ENCODE peak calls at places on chromosomes 2 and 18, in six cellular contexts. M is activated CD4-positive, alpha-beta T cell treated with anti-CD3 and anti-CD28 coated beads, Interleukin-2, amount 50 U/mL, for 48 hours; O is T-helper 9 cell; X is WTC11; L is activated CD4-positive, CD25-positive, alpha-beta regulatory T cell; P is neural progenitor cell. N is an unnamed sample.

GRCh38 chr2:10556271-10557140 is 108.4 kb upstream of the ODC1 start:
- DNase-seq in L (no peak), P (no peak), O (no peak), X (no peak), M (no peak), N (no peak)

GRCh38 chr2:215365184-215365658 is 53.4 kb downstream of the ATIC start:
- DNase-seq in P (no peak), X (no peak), L (no peak), M (no peak), O (no peak), N (no peak)

GRCh38 chr18:4603955-4604354 is 148.8 kb upstream of the DLGAP1 start:
- DNase-seq in P (peak), M (no peak), X (peak), L (no peak), O (no peak), N (no peak)

GRCh38 chr2:238939074-238939473 is 91.2 kb downstream of the TWIST2 start:
- DNase-seq in M (no peak), O (no peak), L (no peak), P (no peak), X (no peak), N (no peak)

GRCh38 chr2:149225446-149225845 is 104.9 kb upstream of the LYPD6 start:
- DNase-seq in M (no peak), O (no peak), L (no peak), X (no peak), P (no peak), N (no peak)

GRCh38 chr2:67451086-67451832 is 54.1 kb downstream of the ETAA1 start:
- DNase-seq in X (no peak), M (no peak), L (no peak), P (no peak), O (no peak), N (no peak)

GRCh38 chr2:54597153-54597827 is 126.2 kb upstream of the EML6 start:
- DNase-seq in L (no peak), P (no peak), M (no peak), X (no peak), O (no peak), N (no peak)

GRCh38 chr2:211860224-211860623 is 678.4 kb downstream of the ERBB4 start:
- DNase-seq in P (no peak), L (no peak), O (no peak), M (no peak), X (no peak), N (no peak)

GRCh38 chr2:121345887-121346286 is 60.9 kb upstream of the TFCP2L1 start:
- DNase-seq in M (no peak), O (no peak), P (no peak), X (no peak), L (no peak), N (no peak)

GRCh38 chr18:46920067-46920466 is 2.7 kb downstream of the KATNAL2 start:
- DNase-seq in X (no peak), M (no peak), L (no peak), P (no peak), O (no peak), N (no peak)

GRCh38 chr2:179460530-179460929 is 195.9 kb upstream of the SESTD1 start:
- DNase-seq in M (peak), O (no peak), L (no peak), P (no peak), X (no peak), N (no peak)

GRCh38 chr2:19806591-19806990 is 95.2 kb downstream of the TTC32 start:
- DNase-seq in P (no peak), L (no peak), M (no peak), O (no peak), X (no peak), N (no peak)

GRCh38 chr2:106159867-106160785 is 34.0 kb downstream of the UXS1 start:
- DNase-seq in X (no peak), O (peak), M (peak), P (no peak), L (peak), N (peak)

GRCh38 chr2:128736689-128737545 is 418.2 kb upstream of the HS6ST1 start:
- DNase-seq in L (no peak), P (peak), X (peak), M (peak), O (peak), N (peak)

GRCh38 chr18:36711014-36711725 is 117.6 kb downstream of the TPGS2 start:
- DNase-seq in M (no peak), X (no peak), P (no peak), L (no peak), O (no peak), N (no peak)

GRCh38 chr18:61973273-61974115 is 80.7 kb upstream of the RNF152 start:
- DNase-seq in L (no peak), X (no peak), O (no peak), P (no peak), M (no peak), N (no peak)

GRCh38 chr2:177784449-177784845 is 288.1 kb downstream of the PDE11A start:
- DNase-seq in L (no peak), X (no peak), P (no peak), M (no peak), O (no peak), N (no peak)

GRCh38 chr2:72780483-72780882 is 45.4 kb downstream of the EXOC6B start:
- DNase-seq in M (no peak), L (no peak), O (no peak), P (no peak), X (no peak), N (no peak)

GRCh38 chr2:15142069-15142689 is 419.0 kb downstream of the NBAS start:
- DNase-seq in M (peak), L (peak), X (no peak), O (peak), P (no peak), N (peak)

GRCh38 chr2:200863655-200864205 is 728 bp downstream of the CLK1 start:
- DNase-seq in M (no peak), L (no peak), O (no peak), X (no peak), P (peak), N (no peak)

N was measured in activated CD8-positive, alpha-beta memory T cell treated with anti-CD3 and anti-CD28 coated beads, Interleukin-2, amount 50 U/mL, for 48 hours.